ENCODE peak calls at places on chromosomes 6 and 20, in six cellular contexts. L is nephron progenitor cell; W is NCI-H2081; U is sciatic nerve; X is stimulated activated CD4-positive, alpha-beta T cell treated with anti-CD3 and anti-CD28 coated beads, Interleukin-2, amount 100 ng/mL, for 24 hours; H is T-cell. K is an unnamed sample.

GRCh38 chr6:146876271-146877151 is 277.7 kb downstream of the ADGB start:
- DNase-seq in H (no peak), X (no peak), U (no peak), L (no peak), W (no peak), K (no peak)

GRCh38 chr6:148671085-148671484 is 75.7 kb upstream of the UST start:
- DNase-seq in U (no peak), X (no peak), H (no peak), L (no peak), W (no peak), K (no peak)

GRCh38 chr6:165573671-165574070 is 89.4 kb downstream of the PDE10A start:
- DNase-seq in L (no peak), W (no peak), U (no peak), X (no peak), H (no peak), K (no peak)

GRCh38 chr20:10861619-10862018 is 187.8 kb upstream of the JAG1 start:
- DNase-seq in L (no peak), U (no peak), W (peak), H (no peak), X (no peak), K (no peak)

GRCh38 chr6:169990095-169991030 is 238.9 kb downstream of the ERMARD start:
- DNase-seq in H (peak), L (no peak), X (peak), W (no peak), U (no peak), K (peak)

GRCh38 chr6:108134213-108134973 is 31.4 kb upstream of the NR2E1 start:
- DNase-seq in H (no peak), W (no peak), L (no peak), X (no peak), U (no peak), K (no peak)

GRCh38 chr6:44115866-44116265 is 11.4 kb downstream of the MRPL14 start:
- DNase-seq in L (no peak), H (no peak), X (no peak), W (no peak), U (no peak), K (no peak)

GRCh38 chr6:89997456-89998445 is 103.5 kb downstream of the GJA10 start:
- DNase-seq in W (no peak), L (no peak), U (no peak), X (no peak), H (no peak), K (no peak)

GRCh38 chr6:45256697-45257695 is 71.1 kb upstream of the RUNX2 start:
- DNase-seq in H (no peak), W (no peak), X (no peak), L (no peak), U (no peak), K (no peak)

GRCh38 chr6:11363881-11364576 is 131.6 kb upstream of the NEDD9 start:
- DNase-seq in U (no peak), H (no peak), W (no peak), L (no peak), X (peak), K (no peak)

GRCh38 chr20:62647521-62648317 is 5.4 kb downstream of the SLCO4A1 start:
- DNase-seq in W (no peak), X (no peak), H (no peak), L (no peak), U (peak), K (no peak)

GRCh38 chr6:157228421-157229218 is 94.7 kb downstream of the TMEM242 start:
- DNase-seq in L (peak), U (no peak), W (peak), X (no peak), H (no peak), K (no peak)

GRCh38 chr6:157198425-157199279 is 124.7 kb downstream of the TMEM242 start:
- DNase-seq in X (no peak), W (peak), U (no peak), H (no peak), L (no peak), K (no peak)

GRCh38 chr6:7848229-7848628 is 62.4 kb downstream of the TXNDC5 start:
- DNase-seq in L (no peak), X (no peak), U (no peak), H (no peak), W (no peak), K (no peak)